ENCODE peak calls at places on chromosomes 4 and X, in four cellular contexts. G is NCI-H1694 treated with DMSO at 0.1 percent for 48 hours; E is activated naive CD4-positive, alpha-beta T cell; H is stimulated activated CD4-positive, alpha-beta T cell treated with anti-CD3 and anti-CD28 coated beads, Interleukin-2, amount 100 ng/mL, for 48 hours. F is an unnamed sample.

GRCh38 chrX:64782923-64783322 is 193.3 kb downstream of the ZC4H2 start:
- DNase-seq in G (no peak), E (no peak), H (no peak), F (no peak)

GRCh38 chr4:183356173-183356825 is 34.1 kb upstream of the CLDN24 start:
- DNase-seq in G (no peak), E (no peak), H (no peak), F (no peak)

GRCh38 chrX:140918398-140919043 is 83.9 kb upstream of the SPANXB1 start:
- DNase-seq in G (peak; percentile 28), E (peak; percentile 1), H (no peak), F (peak; percentile 34)

GRCh38 chrX:111100191-111100590 is 4.2 kb downstream of the PAK3 start:
- DNase-seq in G (peak; percentile 58), E (no peak), H (no peak), F (no peak)

GRCh38 chr4:99383833-99384392 is 31.4 kb upstream of the ADH1C start:
- DNase-seq in G (no peak), E (no peak), H (no peak), F (peak; percentile 53)

GRCh38 chr4:106809083-106809482 is 227.0 kb downstream of the DKK2 start:
- DNase-seq in G (no peak), E (no peak), H (no peak), F (no peak)

GRCh38 chrX:125202486-125203378 is 116.9 kb upstream of the TEX13C start:
- DNase-seq in G (peak; percentile 38), E (no peak), H (no peak), F (no peak)

GRCh38 chrX:9515973-9516538 is 51.2 kb downstream of the TBL1X start:
- DNase-seq in G (no peak), E (no peak), H (no peak), F (no peak)

GRCh38 chr4:172152284-172152683 is 339.1 kb downstream of the GALNTL6 start:
- DNase-seq in G (no peak), E (no peak), H (no peak), F (no peak)

GRCh38 chr4:7342581-7343352 is 92.0 kb downstream of the PSAPL1 start:
- DNase-seq in G (no peak), E (no peak), H (no peak), F (no peak)

F was measured in body of pancreas.